ENCODE peak calls at places on chromosome 11, in seven cellular contexts. L, Q, H, D, C, Y and V are unnamed samples.

GRCh38 chr11:102500829-102501228 is 29.7 kb downstream of the MMP7 start:
- DNase-seq in L (no peak), Q (no peak), H (no peak), D (no peak), C (no peak), Y (no peak), V (no peak)

GRCh38 chr11:14148653-14149273 is 186.2 kb downstream of the SPON1 start:
- DNase-seq in L (no peak), Q (no peak), H (peak; percentile 57), D (peak; percentile 44), C (no peak), Y (no peak), V (peak; percentile 17)

GRCh38 chr11:19276859-19277808 is 36.4 kb upstream of the E2F8 start:
- DNase-seq in L (no peak), Q (no peak), H (peak; percentile 96), D (no peak), C (no peak), Y (no peak), V (no peak)

GRCh38 chr11:68212421-68213134 is 518 bp downstream of the KMT5B start:
- DNase-seq in L (peak; percentile 55), Q (peak; percentile 81), H (peak; percentile 21), D (peak; percentile 75), C (peak; percentile 59), Y (peak; percentile 81), V (peak; percentile 62)

GRCh38 chr11:18790820-18791174 is 801 bp downstream of the PTPN5 start:
- DNase-seq in L (peak; percentile 44), Q (no peak), H (no peak), D (no peak), C (no peak), Y (no peak), V (no peak)

GRCh38 chr11:86575927-86576326 is 96.5 kb downstream of the ME3 start:
- DNase-seq in L (no peak), Q (no peak), H (no peak), D (no peak), C (no peak), Y (no peak), V (no peak)

GRCh38 chr11:70804174-70804855 is 406.0 kb downstream of the CTTN start:
- DNase-seq in L (no peak), Q (no peak), H (no peak), D (no peak), C (no peak), Y (no peak), V (no peak)

GRCh38 chr11:69401715-69402114 is 79.7 kb upstream of the LINC01488 start:
- DNase-seq in L (no peak), Q (no peak), H (no peak), D (no peak), C (no peak), Y (no peak), V (no peak)

GRCh38 chr11:102831128-102831708 is 12.2 kb downstream of the MMP3 start:
- DNase-seq in L (no peak), Q (peak; percentile 61), H (no peak), D (peak; percentile 23), C (no peak), Y (no peak), V (no peak)

GRCh38 chr11:70241709-70242108 is 28.8 kb upstream of the PPFIA1 start:
- DNase-seq in L (no peak), Q (no peak), H (no peak), D (no peak), C (no peak), Y (no peak), V (no peak)

GRCh38 chr11:132803436-132803835 is 728.9 kb downstream of the OPCML start:
- DNase-seq in L (no peak), Q (no peak), H (peak; percentile 53), D (peak; percentile 32), C (no peak), Y (no peak), V (no peak)

GRCh38 chr11:35116762-35117588 is 22.0 kb upstream of the CD44 start:
- DNase-seq in L (no peak), Q (no peak), H (no peak), D (peak; percentile 55), C (no peak), Y (no peak), V (no peak)

GRCh38 chr11:20417771-20418170 is 30.3 kb downstream of the PRMT3 start:
- DNase-seq in L (no peak), Q (no peak), H (no peak), D (no peak), C (no peak), Y (no peak), V (no peak)

GRCh38 chr11:111963786-111964385 is 26.7 kb downstream of the DIXDC1 start:
- DNase-seq in L (peak; percentile 26), Q (no peak), H (no peak), D (peak; percentile 31), C (no peak), Y (no peak), V (no peak)

GRCh38 chr11:129610125-129610524 is 205.5 kb upstream of the TMEM45B start:
- DNase-seq in L (no peak), Q (no peak), H (no peak), D (no peak), C (no peak), Y (no peak), V (no peak)

GRCh38 chr11:79425463-79425862 is 15.4 kb downstream of the TENM4 start:
- DNase-seq in L (no peak), Q (no peak), H (no peak), D (no peak), C (no peak), Y (no peak), V (no peak)

GRCh38 chr11:119885861-119886567 is 157.0 kb upstream of the NECTIN1 start:
- DNase-seq in L (no peak), Q (no peak), H (no peak), D (no peak), C (no peak), Y (no peak), V (no peak)

GRCh38 chr11:71999360-71999759 is 651 bp downstream of the IL18BP start:
- DNase-seq in L (no peak), Q (no peak), H (no peak), D (peak; percentile 52), C (no peak), Y (no peak), V (no peak)

GRCh38 chr11:72658989-72659640 is 15.1 kb downstream of the PDE2A start:
- DNase-seq in L (peak; percentile 69), Q (no peak), H (no peak), D (no peak), C (no peak), Y (no peak), V (no peak)

GRCh38 chr11:127656266-127656879 is 655.8 kb upstream of the KIRREL3 start:
- DNase-seq in L (no peak), Q (no peak), H (no peak), D (peak; percentile 29), C (no peak), Y (no peak), V (no peak)

GRCh38 chr11:32427616-32427934 is 7.8 kb downstream of the WT1 start:
- DNase-seq in L (no peak), Q (no peak), H (no peak), D (no peak), C (no peak), Y (no peak), V (no peak)

GRCh38 chr11:65786008-65786785 is 666 bp upstream of the OVOL1 start:
- DNase-seq in L (no peak), Q (peak; percentile 59), H (no peak), D (no peak), C (no peak), Y (peak; percentile 65), V (no peak)

GRCh38 chr11:85732968-85733367 is 47.0 kb upstream of the CCDC89 start:
- DNase-seq in L (no peak), Q (no peak), H (no peak), D (no peak), C (no peak), Y (no peak), V (no peak)

GRCh38 chr11:93589347-93589746 is 46.2 kb upstream of the SMCO4 start:
- DNase-seq in L (no peak), Q (no peak), H (no peak), D (no peak), C (no peak), Y (no peak), V (no peak)

GRCh38 chr11:1916132-1916985 is 3.1 kb upstream of the TNNT3 start:
- DNase-seq in L (no peak), Q (no peak), H (no peak), D (no peak), C (no peak), Y (peak; percentile 63), V (no peak)

GRCh38 chr11:20159680-20160381 is 444 bp downstream of the DBX1 start:
- DNase-seq in L (no peak), Q (no peak), H (no peak), D (no peak), C (no peak), Y (no peak), V (no peak)

GRCh38 chr11:898160-898517 is 12.5 kb downstream of the CHID1 start:
- DNase-seq in L (peak; percentile 63), Q (no peak), H (no peak), D (peak; percentile 11), C (no peak), Y (no peak), V (no peak)
- H3K36me3 ChIP-seq in L (peaks cover 48% of the 10 kb centered on the region), Q (peaks cover 53% of the 10 kb centered on the region), H (peaks cover 35% of the 10 kb centered on the region), D (peaks cover 39% of the 10 kb centered on the region), C (peaks cover 37% of the 10 kb centered on the region), Y (peaks cover 61% of the 10 kb centered on the region), V (peaks cover 18% of the 10 kb centered on the region)

GRCh38 chr11:126408496-126408895 is 53.0 kb downstream of the ST3GAL4 start:
- DNase-seq in L (no peak), Q (no peak), H (no peak), D (no peak), C (no peak), Y (no peak), V (no peak)

GRCh38 chr11:126405906-126406305 is 50.4 kb downstream of the ST3GAL4 start:
- DNase-seq in L (no peak), Q (no peak), H (peak; percentile 37), D (no peak), C (no peak), Y (peak; percentile 59), V (no peak)

GRCh38 chr11:126407682-126408288 is 52.3 kb downstream of the ST3GAL4 start:
- DNase-seq in L (no peak), Q (no peak), H (no peak), D (no peak), C (no peak), Y (no peak), V (no peak)

GRCh38 chr11:126406368-126406767 is 50.9 kb downstream of the ST3GAL4 start:
- DNase-seq in L (no peak), Q (no peak), H (no peak), D (no peak), C (no peak), Y (no peak), V (no peak)

GRCh38 chr11:126407101-126407521 is 51.6 kb downstream of the ST3GAL4 start:
- DNase-seq in L (peak; percentile 90), Q (no peak), H (no peak), D (no peak), C (no peak), Y (no peak), V (no peak)
- H3K4me3 ChIP-seq in L (peak overlapping the region; percentile 13), Q (no peak overlapping the region), H (no peak overlapping the region), D (no peak overlapping the region), C (no peak overlapping the region), Y (no peak overlapping the region), V (no peak overlapping the region)

GRCh38 chr11:75170463-75171201 is 19.7 kb downstream of the SLCO2B1 start:
- DNase-seq in L (no peak), Q (no peak), H (no peak), D (no peak), C (no peak), Y (no peak), V (no peak)
- H3K36me3 ChIP-seq in L (no peaks in the 10 kb centered on the region), Q (peaks cover 39% of the 10 kb centered on the region), H (no peaks in the 10 kb centered on the region), D (no peaks in the 10 kb centered on the region), C (no peaks in the 10 kb centered on the region), Y (peaks cover 20% of the 10 kb centered on the region), V (no peaks in the 10 kb centered on the region)

GRCh38 chr11:96045622-96046456 is 121.9 kb upstream of the MTMR2 start:
- DNase-seq in L (no peak), Q (no peak), H (peak; percentile 20), D (peak; percentile 63), C (no peak), Y (no peak), V (no peak)
- H3K4me3 ChIP-seq in L (no peak overlapping the region), Q (no peak overlapping the region), H (no peak overlapping the region), D (no peak overlapping the region), C (no peak overlapping the region), Y (peak overlapping the region; percentile 20), V (no peak overlapping the region)